ENCODE peak calls at places on chromosomes 16 and 17, in five cellular contexts. V is AG09309, O is Caco-2, F is uterus, C is choroid plexus epithelial cell. H is an unnamed sample.

GRCh38 chr17:81831957-81832607 is 1.0 kb downstream of the MCRIP1 start:
- DNase-seq in V (no peak), O (no peak), F (no peak), C (no peak), H (no peak)

GRCh38 chr16:3950343-3951193 is 70.1 kb upstream of the CREBBP start:
- DNase-seq in V (peak), O (no peak), F (peak), C (peak), H (no peak)

GRCh38 chr16:4057439-4057877 is 58.8 kb downstream of the ADCY9 start:
- DNase-seq in V (no peak), O (no peak), F (no peak), C (no peak), H (no peak)

GRCh38 chr17:14833201-14833773 is 431.8 kb downstream of the PMP22 start:
- DNase-seq in V (peak), O (no peak), F (no peak), C (peak), H (peak)

GRCh38 chr16:78437352-78437968 is 338.0 kb downstream of the WWOX start:
- DNase-seq in V (no peak), O (peak), F (no peak), C (peak), H (no peak)

GRCh38 chr17:17496189-17497064 is at the start of gene RASD1:
- DNase-seq in V (peak), O (peak), F (peak), C (peak), H (no peak)

GRCh38 chr16:85570735-85571562 is 42.2 kb upstream of the GSE1 start:
- DNase-seq in V (no peak), O (no peak), F (no peak), C (no peak), H (no peak)

GRCh38 chr17:40536731-40537171 is 28.5 kb downstream of the CCR7 start:
- DNase-seq in V (no peak), O (no peak), F (peak), C (peak), H (no peak)

GRCh38 chr17:48565024-48565558 is 13.1 kb downstream of the HOXB4 start:
- DNase-seq in V (no peak), O (no peak), F (no peak), C (no peak), H (no peak)

GRCh38 chr16:71781741-71782140 is 26.9 kb downstream of the AP1G1 start:
- DNase-seq in V (no peak), O (no peak), F (no peak), C (peak), H (no peak)

GRCh38 chr16:23216658-23217246 is 34.2 kb downstream of the SCNN1G start:
- DNase-seq in V (no peak), O (no peak), F (no peak), C (no peak), H (no peak)

GRCh38 chr16:85583491-85584181 is 29.5 kb upstream of the GSE1 start:
- DNase-seq in V (peak), O (no peak), F (no peak), C (peak), H (peak)

GRCh38 chr17:61279476-61280145 is 120.0 kb upstream of the TBX2 start:
- DNase-seq in V (no peak), O (no peak), F (no peak), C (peak), H (no peak)

GRCh38 chr17:34318474-34318873 is 761 bp upstream of the CCL8 start:
- DNase-seq in V (no peak), O (peak), F (no peak), C (no peak), H (no peak)

GRCh38 chr16:61480250-61480649 is 556.0 kb downstream of the CDH8 start:
- DNase-seq in V (no peak), O (no peak), F (no peak), C (no peak), H (no peak)

GRCh38 chr16:53946745-53947386 is 242.9 kb downstream of the FTO start:
- DNase-seq in V (no peak), O (no peak), F (no peak), C (no peak), H (no peak)

GRCh38 chr17:3475812-3476686 is at the start of gene ASPA:
- DNase-seq in V (no peak), O (no peak), F (no peak), C (peak), H (no peak)

GRCh38 chr16:80557037-80557436 is 16.2 kb downstream of the DYNLRB2 start:
- DNase-seq in V (no peak), O (no peak), F (no peak), C (no peak), H (no peak)

GRCh38 chr16:57343131-57343731 is 15.4 kb upstream of the CCL22 start:
- DNase-seq in V (no peak), O (no peak), F (no peak), C (no peak), H (no peak)

GRCh38 chr16:78122774-78123315 is 23.4 kb downstream of the WWOX start:
- DNase-seq in V (peak), O (peak), F (no peak), C (peak), H (no peak)

GRCh38 chr17:48503747-48504146 is 27.1 kb downstream of the HOXB1 start:
- DNase-seq in V (no peak), O (no peak), F (no peak), C (no peak), H (no peak)

GRCh38 chr17:81150379-81151038 is 14.8 kb upstream of the PVALEF start:
- DNase-seq in V (no peak), O (no peak), F (peak), C (no peak), H (no peak)

GRCh38 chr17:75755205-75755901 is 9.6 kb downstream of the GALK1 start:
- DNase-seq in V (no peak), O (no peak), F (no peak), C (no peak), H (no peak)

GRCh38 chr17:42315402-42316156 is 27.3 kb downstream of the STAT5A start:
- DNase-seq in V (no peak), O (no peak), F (no peak), C (no peak), H (no peak)

GRCh38 chr17:59451706-59452105 is 113.7 kb upstream of the DHX40 start:
- DNase-seq in V (no peak), O (no peak), F (no peak), C (peak), H (no peak)
- TF ChIP-seq CTCF in V (no peak), O (no peak), F (no peak), C (no peak), H (no peak)

GRCh38 chr17:1315891-1316403 is 36.5 kb downstream of the TRARG1 start:
- DNase-seq in V (no peak), O (no peak), F (peak), C (peak), H (no peak)
- H3K4me3 ChIP-seq in V (no peak), O (no peak), F (no peak), C (no peak), H (no peak)

DNA sequence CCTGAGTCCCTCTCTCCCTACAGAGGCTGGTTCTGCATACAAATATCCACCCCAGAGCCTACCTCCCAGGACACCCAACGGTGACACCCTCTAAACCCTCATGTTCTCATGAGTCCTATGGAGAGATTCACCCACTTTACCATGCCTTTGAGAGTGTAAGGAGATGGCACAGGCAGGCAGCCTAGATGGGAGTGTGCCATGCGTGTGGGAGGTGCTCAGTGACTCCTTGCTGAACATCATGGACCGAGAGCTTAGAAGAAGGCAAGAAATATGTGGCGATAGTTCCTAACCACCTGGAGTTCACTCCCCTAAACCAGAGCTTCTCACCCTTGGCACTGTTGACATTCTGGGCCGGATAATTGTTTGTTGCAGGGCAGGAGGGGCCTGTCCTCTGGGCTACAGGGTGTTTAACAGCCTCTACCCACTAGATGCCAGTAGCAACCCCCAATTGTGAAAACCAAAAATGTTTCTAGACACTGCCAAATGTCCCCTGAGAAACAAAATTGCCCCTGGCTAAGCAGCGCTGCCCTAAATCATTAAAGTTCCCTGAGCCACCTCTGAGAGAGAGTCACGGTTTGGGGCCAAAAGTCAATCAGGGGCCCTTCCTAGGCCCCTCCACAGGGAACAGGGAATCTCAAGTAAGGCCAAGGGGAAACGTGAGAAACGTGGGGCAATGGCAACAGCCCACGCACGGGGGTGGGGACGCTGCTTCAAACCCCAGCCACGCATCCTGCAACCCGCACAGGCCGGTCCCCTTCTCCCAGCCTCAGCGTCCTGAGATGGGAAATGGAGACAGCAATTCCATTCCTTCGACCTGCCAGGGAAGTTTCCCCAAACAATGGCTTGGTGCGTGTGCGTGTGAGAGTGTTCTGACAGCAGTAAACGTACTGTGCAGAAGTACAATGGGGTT is 66.8 kb downstream of the C16orf78 start:
- DNase-seq in V (no peak), O (no peak), F (no peak), C (no peak), H (no peak)
- TF ChIP-seq CTCF in V (no peak), O (no peak), F (no peak), C (no peak), H (no peak)

GRCh38 chr17:69480197-69480596 is 65.7 kb downstream of the MAP2K6 start:
- DNase-seq in V (no peak), O (no peak), F (no peak), C (no peak), H (no peak)
- H3K4me3 ChIP-seq in V (no peak), O (no peak), F (no peak), C (no peak), H (no peak)

GRCh38 chr16:46686815-46687473 is 2.0 kb downstream of the VPS35 start:
- DNase-seq in V (no peak), O (no peak), F (no peak), C (no peak), H (no peak)
- TF ChIP-seq CTCF in V (no peak), O (no peak), F (no peak), C (no peak), H (no peak)